ENCODE peak calls at places on chromosomes 11 and 22, in ten cellular contexts. A, N, X, V, O, W, Z, F, Y and C are unnamed samples.

GRCh38 chr11:9273430-9274336 is 8.5 kb upstream of the DENND5A start:
- DNase-seq in F (no peak), Y (no peak), A (no peak), Z (no peak), W (no peak), N (no peak), O (no peak), X (no peak), V (no peak), C (no peak)

GRCh38 chr11:87926250-87926970 is 248.8 kb downstream of the RAB38 start:
- DNase-seq in F (peak), Y (no peak), N (no peak), A (no peak), W (no peak), Z (no peak), O (no peak), X (no peak), V (no peak), C (no peak)

GRCh38 chr22:19763141-19764049 is 2.8 kb downstream of the TBX1 start:
- DNase-seq in F (no peak), V (no peak), W (no peak), A (no peak), N (no peak), Z (no peak), X (no peak), O (no peak), Y (no peak), C (no peak)

GRCh38 chr11:83643115-83643514 is 356.9 kb upstream of the CCDC90B start:
- DNase-seq in W (no peak), Y (no peak), Z (no peak), O (no peak), V (no peak), F (no peak), X (no peak), N (no peak), A (no peak), C (no peak)

GRCh38 chr22:43812149-43812842 is at the start of gene EFCAB6:
- DNase-seq in N (peak), V (peak), W (peak), F (peak), O (no peak), X (peak), Y (peak), Z (peak), A (peak), C (peak)

GRCh38 chr11:69121021-69121420 is 34.7 kb upstream of the SMIM38 start:
- DNase-seq in O (no peak), Z (no peak), N (no peak), V (no peak), A (no peak), X (no peak), Y (no peak), W (no peak), F (no peak), C (peak)

GRCh38 chr22:30047364-30047738 is 32.9 kb upstream of the HORMAD2 start:
- DNase-seq in W (no peak), F (no peak), Y (peak), Z (peak), A (no peak), O (no peak), X (no peak), V (no peak), N (no peak), C (no peak)

GRCh38 chr22:50271519-50271970 is 1.4 kb upstream of the MAPK11 start:
- DNase-seq in A (peak), W (no peak), Z (peak), V (peak), F (no peak), N (no peak), X (peak), Y (no peak), O (peak), C (peak)

GRCh38 chr11:117412653-117413275 is 85.1 kb downstream of the CEP164 start:
- DNase-seq in Z (no peak), O (no peak), A (no peak), N (no peak), X (no peak), F (no peak), V (no peak), Y (peak), W (no peak), C (no peak)

GRCh38 chr11:34147581-34147980 is 42.2 kb downstream of the NAT10 start:
- DNase-seq in Z (no peak), Y (peak), O (no peak), X (no peak), A (no peak), F (no peak), W (peak), V (no peak), N (no peak), C (no peak)

GRCh38 chr11:44726278-44727113 is at the start of gene TSPAN18:
- DNase-seq in W (no peak), A (no peak), Z (no peak), V (no peak), X (peak), F (no peak), N (no peak), O (no peak), Y (peak), C (peak)

DNA sequence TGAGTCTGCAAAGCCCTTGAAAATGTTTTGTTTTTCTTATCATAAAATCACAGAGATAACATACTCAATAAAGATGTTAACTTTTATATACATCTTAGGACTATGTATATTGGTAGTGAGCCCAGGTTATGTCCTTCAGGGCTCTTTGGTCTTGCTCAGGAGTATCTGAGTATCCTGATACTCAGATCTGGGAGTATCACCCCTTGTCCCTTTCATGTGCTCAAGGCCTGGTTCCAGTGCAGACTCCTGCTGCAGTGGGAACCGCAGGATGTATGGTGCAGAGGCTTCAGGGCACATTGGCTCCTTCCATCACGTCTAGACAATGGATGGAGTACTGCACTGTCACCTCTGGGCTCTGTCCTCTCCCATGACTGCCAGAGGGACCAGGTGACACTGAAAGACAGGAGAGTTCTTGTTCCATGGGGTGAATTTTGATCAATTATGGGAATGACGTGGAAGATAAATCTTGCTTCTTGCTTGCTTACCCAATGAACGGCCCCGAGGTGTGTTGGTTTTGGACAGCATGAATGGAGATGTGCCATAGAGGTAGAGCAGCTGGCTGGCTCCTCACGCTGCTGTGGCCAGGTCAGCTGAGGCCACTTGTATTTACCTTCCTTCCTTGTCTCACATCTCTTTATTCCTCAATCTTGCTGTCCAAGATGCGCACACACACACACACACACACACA is 215.5 kb downstream of the ARHGAP42 start:
- DNase-seq in Z (no peak), V (no peak), F (no peak), A (no peak), Y (no peak), O (no peak), W (peak), N (no peak), X (no peak), C (no peak)
- TF ChIP-seq POLR2A in Z (no peak), V (no peak), F (no peak), A (no peak), Y (no peak), O (no peak), W (no peak), N (no peak), X (no peak), C (no peak)

GRCh38 chr22:28441720-28442263 is 237.8 kb downstream of the TTC28 start:
- DNase-seq in N (no peak), W (no peak), V (peak), O (peak), F (no peak), Z (peak), X (no peak), A (no peak), Y (no peak), C (no peak)
- TF ChIP-seq POLR2AphosphoS5 in N (no peak), W (no peak), V (no peak), O (no peak), F (no peak), Z (no peak), X (no peak), A (no peak), Y (no peak), C (no peak)

GRCh38 chr11:60890696-60891095 is 15.7 kb downstream of the PRPF19 start:
- DNase-seq in W (no peak), A (no peak), Z (no peak), O (no peak), Y (no peak), F (no peak), X (no peak), V (no peak), N (no peak), C (no peak)
- TF ChIP-seq POLR2A in W (no peak), A (no peak), Z (no peak), O (no peak), Y (no peak), F (no peak), X (no peak), V (no peak), N (no peak), C (no peak)

DNA sequence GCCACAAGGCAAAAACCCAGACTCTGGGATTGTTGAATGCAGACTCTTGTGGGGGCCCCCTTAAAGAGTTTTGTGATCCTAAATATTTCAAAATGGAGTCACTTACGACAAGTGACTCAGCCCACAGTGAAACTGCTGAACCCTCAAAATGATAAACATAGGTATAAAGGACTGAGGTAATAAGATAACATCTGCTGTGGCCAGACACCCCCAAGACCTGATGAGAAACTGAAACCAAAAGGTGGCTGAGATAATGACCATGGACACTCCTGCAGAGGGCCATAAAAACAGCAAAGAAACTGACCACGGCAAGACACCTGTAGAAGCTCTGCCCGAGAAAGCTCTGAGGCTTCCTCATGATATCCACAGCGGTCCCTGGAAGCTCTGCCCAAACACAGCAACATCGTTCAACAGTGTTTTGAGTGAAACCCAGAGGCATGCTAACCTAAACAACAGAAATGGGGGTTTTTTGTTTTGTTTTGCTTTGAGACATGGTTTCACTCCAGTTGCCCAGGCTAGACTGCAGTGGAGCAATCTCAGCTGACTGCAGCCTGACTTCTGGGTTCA is 1.6 kb upstream of the PLAAT4 start:
- DNase-seq in A (no peak), N (no peak), V (no peak), Y (no peak), W (no peak), Z (no peak), X (peak), F (no peak), O (no peak), C (no peak)
- TF ChIP-seq POLR2AphosphoS5 in A (no peak), N (no peak), V (no peak), Y (no peak), W (no peak), Z (no peak), X (no peak), F (no peak), O (no peak), C (no peak)

DNA sequence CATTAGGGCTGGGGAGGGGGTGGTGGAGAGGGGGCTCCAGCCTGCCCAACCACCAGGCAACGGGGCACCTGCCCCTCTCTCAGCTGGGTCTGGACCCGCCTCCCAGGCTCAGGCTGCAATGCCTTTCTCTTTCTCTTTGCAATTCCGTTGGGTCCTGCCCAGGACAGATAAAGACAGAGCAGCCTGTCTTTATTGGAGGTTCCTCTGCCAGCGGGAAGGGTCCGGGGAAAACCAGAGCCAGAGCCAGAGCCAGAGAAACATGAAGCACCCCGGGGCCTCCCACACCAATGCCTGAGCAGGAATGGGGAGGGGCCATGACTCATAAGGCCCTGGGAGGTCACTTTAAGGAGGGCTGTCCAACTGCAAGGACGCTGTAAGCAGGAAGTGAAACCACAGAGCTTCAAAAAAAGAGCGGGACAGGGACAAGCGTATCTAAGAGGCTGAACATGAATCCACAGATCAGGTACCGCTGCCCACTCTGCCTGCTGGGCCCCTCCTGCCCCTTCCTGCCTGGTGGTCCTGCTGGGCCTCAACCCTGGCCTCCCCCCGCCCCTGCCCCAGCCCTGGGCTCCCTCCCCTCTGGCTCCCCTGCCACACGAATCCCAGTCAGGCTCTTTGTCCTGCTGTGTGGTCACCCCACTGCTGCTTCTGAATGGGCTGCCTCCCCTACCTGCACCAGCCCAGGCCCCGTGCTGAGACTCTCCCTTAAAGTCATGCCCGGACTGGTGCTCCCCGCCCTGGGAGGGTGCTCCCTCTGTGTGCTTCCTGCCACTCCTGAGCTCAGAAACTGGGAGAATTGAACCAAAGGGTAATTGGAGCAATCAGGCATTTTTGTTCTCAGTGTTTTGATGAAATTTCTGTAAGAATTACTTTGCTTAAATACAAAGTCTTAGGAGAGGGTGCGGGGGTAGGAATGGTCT is at the start of gene APOBEC3B:
- DNase-seq in Y (peak), X (peak), W (peak), N (peak), F (peak), V (peak), A (peak), O (peak), Z (peak), C (peak)
- TF ChIP-seq POLR2A in Y (no peak), X (peak), W (no peak), N (no peak), F (no peak), V (no peak), A (no peak), O (peak), Z (peak), C (no peak)

DNA sequence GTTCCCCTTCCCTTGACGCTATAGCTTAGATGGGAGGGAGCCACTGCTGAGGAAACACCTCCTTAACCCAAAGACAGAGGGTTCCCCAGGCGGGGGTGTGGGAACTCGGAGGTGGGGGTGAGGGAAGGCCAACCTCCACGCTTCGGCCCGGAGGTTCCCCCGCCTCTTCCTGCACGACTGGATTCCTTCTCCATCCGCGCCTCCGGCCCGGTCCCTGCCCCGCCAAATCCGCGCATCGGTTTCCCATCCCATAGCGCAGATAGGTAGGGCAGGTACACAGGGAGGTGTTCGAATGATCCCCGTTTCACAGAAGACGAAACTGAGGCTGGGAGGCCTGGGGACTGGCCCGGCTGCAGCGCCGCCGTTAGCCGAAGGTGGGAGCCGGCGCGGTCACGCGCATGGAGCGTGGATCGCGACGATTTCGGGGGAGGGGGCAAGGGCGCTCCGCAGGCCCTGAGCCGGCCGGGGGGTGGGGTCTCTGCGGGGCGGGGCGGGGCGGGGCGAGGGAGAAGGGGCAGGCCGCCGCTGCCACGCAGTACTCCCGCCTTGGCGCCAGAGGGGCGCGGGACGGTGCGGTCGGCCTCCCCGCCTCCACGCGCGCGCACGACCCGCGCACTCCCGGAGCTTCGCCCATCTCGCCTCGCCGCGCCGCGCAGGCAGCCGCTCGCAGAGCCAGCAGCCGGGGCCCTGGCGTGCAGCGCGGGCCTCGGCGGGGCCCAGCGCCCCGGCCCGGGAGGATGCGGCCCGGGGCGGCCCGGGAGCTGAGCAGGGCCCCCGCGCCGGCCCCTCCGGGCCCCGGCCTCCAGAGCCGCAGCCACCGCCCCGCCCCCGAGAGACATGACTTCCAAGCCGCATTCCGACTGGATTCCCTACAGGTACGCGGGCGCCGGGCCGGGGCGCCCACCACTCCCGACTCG is at the start of gene TUB:
- DNase-seq in W (no peak), Z (no peak), N (no peak), F (no peak), A (peak), V (no peak), Y (no peak), O (no peak), X (no peak), C (peak)
- TF ChIP-seq POLR2AphosphoS5 in W (no peak), Z (no peak), N (no peak), F (no peak), A (no peak), V (no peak), Y (no peak), O (no peak), X (no peak), C (no peak)

GRCh38 chr11:121881806-121882205 is 234.2 kb downstream of the BLID start:
- DNase-seq in F (no peak), O (no peak), A (no peak), N (no peak), X (no peak), V (no peak), W (no peak), Z (no peak), Y (no peak), C (no peak)
- TF ChIP-seq POLR2A in F (no peak), O (no peak), A (no peak), N (no peak), X (no peak), V (no peak), W (no peak), Z (no peak), Y (no peak), C (no peak)

GRCh38 chr11:79440451-79441158 is at the start of gene TENM4:
- DNase-seq in Y (peak), W (peak), A (peak), Z (peak), O (no peak), F (no peak), X (no peak), N (no peak), V (peak), C (peak)
- TF ChIP-seq POLR2AphosphoS5 in Y (no peak), W (no peak), A (no peak), Z (no peak), O (no peak), F (no peak), X (no peak), N (no peak), V (no peak), C (peak)

DNA sequence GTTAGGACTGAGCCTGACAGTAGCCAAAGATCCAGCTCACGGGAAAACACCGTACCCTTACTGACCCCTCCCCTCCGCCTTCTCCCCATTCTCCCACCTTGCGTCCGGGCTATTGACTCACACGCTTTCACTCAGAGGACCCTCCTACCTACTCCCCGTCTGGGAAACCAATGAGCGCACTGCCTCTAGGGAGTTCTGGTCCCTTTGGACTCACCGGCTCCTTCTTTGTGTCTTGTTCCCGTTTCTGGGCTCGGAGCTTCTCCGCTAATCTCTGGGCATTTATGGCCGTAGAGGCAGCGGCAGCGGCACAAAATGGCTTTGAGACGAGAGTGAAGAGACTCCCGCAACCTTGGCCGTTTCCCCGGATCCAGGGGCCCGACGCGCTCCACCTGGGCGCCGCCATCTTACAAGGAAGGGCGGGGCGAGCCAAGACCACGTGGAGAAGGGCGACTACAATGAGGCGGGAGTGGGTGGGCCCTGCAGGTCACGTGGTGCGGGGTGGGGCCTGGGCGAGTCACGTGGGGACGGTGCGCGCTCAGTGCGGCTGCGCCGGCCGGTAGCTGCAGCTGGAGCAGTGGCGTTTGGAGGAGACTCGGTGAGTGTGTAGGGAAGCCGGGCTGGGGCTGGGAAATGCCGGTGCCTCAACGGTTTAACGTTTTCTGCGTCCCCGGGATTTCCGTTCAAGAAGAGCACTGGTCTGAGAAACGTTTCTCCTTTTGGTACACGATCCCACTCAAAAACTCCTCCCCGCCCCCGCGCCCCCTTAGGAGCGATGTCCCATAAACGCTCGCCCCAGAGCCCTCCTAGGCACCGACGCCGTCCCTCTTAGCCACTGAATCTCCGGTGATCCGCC is at the start of the genes FAM118B and RPUSD4:
- DNase-seq in W (peak), X (peak), V (peak), Z (peak), O (peak), F (peak), N (peak), A (peak), Y (peak), C (peak)
- TF ChIP-seq POLR2A in W (peak), X (peak), V (peak), Z (peak), O (peak), F (peak), N (no peak), A (no peak), Y (peak), C (no peak)